ENCODE peak calls at places on chromosomes 4 and X, in eight cellular contexts. K is OCI-LY7; F is mucosa of descending colon; X is pancreas; Y is AG10803; C is CD8-positive, alpha-beta T cell; Z is esophagus muscularis mucosa; V is neuronal stem cell. H is an unnamed sample.

GRCh38 chr4:19945979-19946380 is 305.7 kb upstream of the SLIT2 start:
- DNase-seq in C (no peak), Y (peak), F (no peak), X (no peak), K (no peak), Z (no peak), V (no peak), H (peak)

GRCh38 chrX:106935175-106935574 is 15.0 kb downstream of the CLDN2 start:
- DNase-seq in C (no peak), F (no peak), X (no peak), Y (no peak), K (no peak), Z (no peak), V (no peak), H (no peak)

GRCh38 chr4:63212075-63212474 is 1197.2 kb downstream of the TECRL start:
- DNase-seq in X (no peak), V (no peak), Z (no peak), F (no peak), Y (no peak), K (no peak), C (no peak), H (no peak)

GRCh38 chr4:35697203-35697736 is 547.0 kb downstream of the ARAP2 start:
- DNase-seq in X (no peak), F (no peak), Z (no peak), V (no peak), K (no peak), C (no peak), Y (no peak), H (no peak)

GRCh38 chr4:112075129-112075753 is 70.0 kb upstream of the FAM241A start:
- DNase-seq in X (no peak), Y (peak), Z (no peak), K (peak), V (peak), F (no peak), C (no peak), H (peak)

GRCh38 chrX:344371-344901 is 25.8 kb upstream of the GTPBP6 start:
- DNase-seq in V (no peak), X (no peak), K (no peak), Z (no peak), F (peak), Y (no peak), C (no peak), H (no peak)

GRCh38 chrX:46912673-46913491 is 661 bp downstream of the JADE3 start:
- DNase-seq in F (peak), C (peak), V (peak), X (peak), Z (no peak), Y (peak), K (peak), H (peak)

GRCh38 chr4:14178421-14178820 is 550.9 kb upstream of the BOD1L1 start:
- DNase-seq in C (no peak), Y (peak), Z (no peak), K (peak), V (no peak), X (no peak), F (no peak), H (peak)

GRCh38 chr4:131052646-131053045 is 1956.7 kb downstream of the C4orf33 start:
- DNase-seq in Y (no peak), V (no peak), Z (no peak), X (no peak), C (no peak), F (no peak), K (no peak), H (no peak)

GRCh38 chr4:31411606-31412005 is 691.4 kb downstream of the PCDH7 start:
- DNase-seq in X (no peak), K (no peak), Y (no peak), F (no peak), Z (no peak), C (no peak), V (no peak), H (no peak)
- H3K4me3 ChIP-seq in X (no peak), K (no peak), Y (no peak), F (no peak), Z (no peak), C (no peak), V (no peak), H (no peak)

GRCh38 chrX:11541510-11541909 is 124.2 kb downstream of the ARHGAP6 start:
- DNase-seq in K (no peak), V (no peak), C (no peak), X (no peak), Z (no peak), Y (no peak), F (no peak), H (no peak)

GRCh38 chrX:11543249-11543648 is 122.5 kb downstream of the ARHGAP6 start:
- DNase-seq in C (no peak), Y (no peak), K (peak), V (no peak), X (no peak), Z (no peak), F (no peak), H (no peak)

DNA sequence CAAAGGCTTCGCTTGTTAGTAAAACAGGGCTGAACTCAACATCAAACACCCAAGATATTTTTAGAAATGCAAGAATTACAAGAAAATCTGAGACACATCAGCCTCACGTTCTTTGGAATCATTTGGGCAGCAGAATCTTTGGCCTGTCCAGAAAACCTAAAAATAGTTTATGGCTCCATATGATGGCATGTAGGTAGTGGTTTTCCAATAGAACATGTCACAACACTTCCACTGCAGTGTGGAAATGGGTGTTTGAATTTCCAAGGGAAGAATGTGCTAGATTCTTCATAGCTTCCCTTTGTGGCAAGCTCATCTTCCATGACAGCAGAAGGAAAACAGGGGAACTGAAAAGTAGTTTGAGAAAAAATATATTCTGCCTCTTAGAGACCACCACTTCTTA is 118.8 kb downstream of the ARHGAP6 start:
- DNase-seq in F (no peak), K (no peak), Z (no peak), C (no peak), Y (no peak), X (no peak), V (no peak), H (no peak)
- H3K4me3 ChIP-seq in F (no peak), K (no peak), Z (no peak), C (no peak), Y (no peak), X (no peak), V (no peak), H (no peak)

GRCh38 chrX:77918568-77918967 is 8.1 kb downstream of the ATP7A start:
- DNase-seq in C (no peak), K (no peak), V (no peak), Y (peak), Z (no peak), X (no peak), F (no peak), H (no peak)

GRCh38 chrX:77922768-77923167 is 12.3 kb downstream of the ATP7A start:
- DNase-seq in Y (no peak), X (no peak), C (no peak), F (no peak), Z (no peak), V (no peak), K (no peak), H (no peak)

DNA sequence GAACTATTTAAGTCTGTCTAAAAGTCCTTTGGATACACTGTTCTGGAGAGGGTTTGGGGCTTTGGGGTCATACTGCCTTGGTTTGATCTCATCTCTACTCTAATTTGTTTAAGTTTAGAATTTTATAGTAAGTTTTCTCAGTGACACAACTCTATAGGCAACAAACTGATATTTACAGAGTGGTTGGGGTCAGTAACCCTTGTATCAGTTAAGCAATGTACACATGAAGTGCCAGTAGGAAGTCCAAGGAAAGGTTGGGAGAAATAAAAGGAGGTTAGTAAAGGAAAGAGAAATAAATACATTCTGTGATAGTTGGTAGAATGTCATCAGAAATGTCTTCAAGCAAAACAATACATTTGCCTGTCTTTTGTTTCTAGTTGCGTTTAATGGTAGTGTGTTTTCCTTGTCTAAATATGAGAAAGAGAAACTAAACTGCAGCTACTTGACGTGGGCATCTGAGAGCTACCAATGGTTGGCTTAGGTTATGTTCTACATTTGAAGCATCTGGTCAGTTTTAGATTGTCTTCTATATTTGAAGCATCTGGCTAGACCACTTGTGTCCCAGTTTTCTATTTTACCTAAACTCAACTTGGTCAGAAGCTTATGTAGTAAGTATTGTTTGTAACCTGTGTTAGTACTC is 6.9 kb downstream of the ATP7A start:
- DNase-seq in F (no peak), C (no peak), K (no peak), Z (no peak), V (no peak), Y (no peak), X (no peak), H (no peak)
- H3K4me3 ChIP-seq in F (no peak), C (no peak), K (no peak), Z (no peak), V (no peak), Y (no peak), X (no peak), H (no peak)

GRCh38 chr4:186554485-186554884 is 882 bp downstream of the MTNR1A start:
- DNase-seq in K (no peak), V (no peak), Y (peak), X (peak), C (no peak), Z (no peak), F (peak), H (no peak)

GRCh38 chr4:186553717-186554116 is 1.6 kb downstream of the MTNR1A start:
- DNase-seq in K (no peak), C (no peak), F (no peak), V (no peak), Y (no peak), Z (peak), X (no peak), H (no peak)

GRCh38 chr4:186557486-186557885 is 2.1 kb upstream of the MTNR1A start:
- DNase-seq in C (no peak), X (no peak), K (no peak), Z (no peak), F (no peak), V (no peak), Y (peak), H (no peak)

GRCh38 chr4:186557061-186557460 is 1.7 kb upstream of the MTNR1A start:
- DNase-seq in C (no peak), K (no peak), V (no peak), X (no peak), Z (no peak), Y (peak), F (no peak), H (no peak)

DNA sequence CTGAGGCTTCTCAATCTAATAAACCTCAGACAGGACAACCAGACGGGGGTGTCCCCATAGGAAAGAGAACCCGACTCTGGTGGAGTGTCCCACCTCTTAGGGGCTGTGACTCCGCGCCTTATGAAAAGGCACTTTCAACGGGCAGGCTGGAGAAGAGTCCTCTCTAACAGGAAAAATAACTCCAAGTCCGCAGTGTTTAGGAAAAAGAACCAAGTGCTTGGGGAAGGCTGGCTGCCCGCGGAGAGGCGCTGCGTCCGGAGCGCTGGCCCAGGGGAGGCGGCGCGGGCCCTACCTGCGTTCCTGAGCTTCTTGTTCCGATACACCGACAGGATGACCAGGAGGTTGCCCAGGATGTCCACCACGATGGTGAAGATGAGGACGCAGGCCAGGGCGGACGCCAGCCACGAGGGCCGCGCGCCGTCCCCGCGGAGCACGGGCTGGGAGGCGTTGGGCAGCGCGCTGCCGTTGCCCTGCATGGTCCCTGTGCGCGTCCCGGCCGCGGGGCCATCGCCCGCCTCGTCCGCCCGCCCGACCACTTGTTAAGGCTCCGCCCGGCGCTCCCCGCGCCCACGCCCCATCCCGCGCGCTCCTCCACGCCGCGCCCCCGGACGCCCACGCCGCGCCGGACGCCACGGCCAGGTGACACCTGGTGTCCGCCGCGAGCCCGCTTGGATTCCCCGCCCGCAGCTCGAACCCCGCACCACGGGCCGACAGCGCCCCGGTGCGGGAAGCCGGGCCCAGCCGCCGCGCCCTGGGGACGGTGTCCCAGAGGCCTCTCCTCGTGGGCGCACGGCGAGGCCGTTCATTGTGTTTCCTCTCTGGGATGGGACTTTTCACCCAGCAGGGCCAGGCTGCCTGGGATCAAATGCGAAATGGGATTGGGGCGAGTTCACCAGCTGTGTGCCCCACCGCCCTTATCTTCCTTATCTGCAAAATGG is at the start of gene MTNR1A:
- DNase-seq in F (peak), V (peak), K (no peak), Y (no peak), X (peak), Z (peak), C (no peak), H (no peak)
- H3K4me3 ChIP-seq in F (no peak), V (peak), K (no peak), Y (peak), X (peak), Z (peak), C (no peak), H (no peak)

DNA sequence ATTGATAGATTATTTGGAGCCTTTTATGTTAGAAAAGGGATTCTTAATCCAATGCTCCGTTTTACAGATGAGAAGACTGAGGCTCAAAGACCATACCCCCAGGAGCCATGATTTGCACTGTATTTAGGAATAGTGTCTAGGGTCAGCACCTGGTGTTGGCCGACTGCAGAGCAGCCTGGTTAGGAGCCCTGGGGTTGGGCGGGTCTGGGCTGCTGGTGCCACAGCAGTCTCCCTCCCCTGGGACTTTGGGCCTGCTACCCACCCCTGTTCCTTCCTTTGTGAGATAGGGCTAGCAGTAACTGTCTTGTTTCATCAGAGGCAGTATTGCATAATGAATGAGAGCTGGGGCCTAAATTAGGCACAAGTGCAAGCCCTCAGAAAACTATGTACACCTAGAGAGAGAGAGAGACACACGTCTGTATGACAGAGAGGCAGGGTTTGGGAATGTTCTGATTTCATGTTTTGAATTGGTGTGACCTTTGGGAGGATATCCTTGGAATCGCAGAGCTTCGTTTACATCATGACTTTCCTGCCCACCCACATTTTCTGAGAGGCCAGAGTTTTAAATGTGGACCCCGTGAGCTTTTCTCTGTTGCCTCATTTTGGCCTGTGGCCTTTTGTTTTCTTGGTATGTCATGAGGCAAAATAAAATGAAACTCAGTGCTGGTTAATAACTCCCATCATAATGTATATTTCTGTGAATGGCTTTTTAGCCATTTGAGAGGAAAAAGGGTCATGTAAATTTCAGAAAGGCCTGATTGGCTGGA is 111.8 kb downstream of the PTTG2 start:
- DNase-seq in F (no peak), Y (peak), C (no peak), Z (no peak), K (peak), V (no peak), X (no peak), H (no peak)
- H3K4me3 ChIP-seq in F (no peak), Y (no peak), C (no peak), Z (no peak), K (no peak), V (no peak), X (no peak), H (no peak)

GRCh38 chr4:57103051-57103450 is 7.1 kb downstream of the IGFBP7 start:
- DNase-seq in C (no peak), Z (no peak), X (no peak), V (no peak), F (no peak), Y (peak), K (no peak), H (no peak)
- H3K4me3 ChIP-seq in C (no peak), Z (no peak), X (no peak), V (no peak), F (no peak), Y (no peak), K (no peak), H (no peak)

GRCh38 chrX:68433155-68433980 is at the start of gene OPHN1:
- DNase-seq in X (peak), F (peak), V (peak), C (no peak), Y (peak), K (no peak), Z (peak), H (no peak)
- H3K4me3 ChIP-seq in X (peak), F (peak), V (peak), C (peak), Y (peak), K (no peak), Z (peak), H (no peak)

GRCh38 chr4:140641789-140642439 is 73.2 kb upstream of the UCP1 start:
- DNase-seq in F (no peak), C (no peak), V (no peak), Y (no peak), Z (no peak), K (peak), X (peak), H (no peak)
- H3K4me3 ChIP-seq in F (no peak), C (no peak), V (no peak), Y (no peak), Z (no peak), K (no peak), X (peak), H (no peak)